ENCODE peak calls at places on chromosomes 4 and X, in four cellular contexts. R is K562, H is HepG2, Y is GM12878. A is an unnamed sample.

GRCh38 chrX:47501226-47502071 is 18.4 kb upstream of the ZNF41 start:
- DNase-seq in R (no peak), H (no peak), Y (no peak), A (no peak)

GRCh38 chr4:125303821-125304220 is 10.9 kb upstream of the FAT4 start:
- DNase-seq in R (no peak), H (no peak), Y (no peak), A (no peak)

GRCh38 chr4:20618010-20618409 is 82.2 kb upstream of the PACRGL start:
- DNase-seq in R (no peak), H (no peak), Y (no peak), A (no peak)

GRCh38 chr4:3388461-3389185 is 53.1 kb upstream of the HGFAC start:
- DNase-seq in R (no peak), H (no peak), Y (peak), A (no peak)

GRCh38 chr4:117800636-117801035 is 233.7 kb upstream of the NDST3 start:
- DNase-seq in R (no peak), H (no peak), Y (no peak), A (no peak)

GRCh38 chrX:69079278-69079677 is 86.0 kb downstream of the PJA1 start:
- DNase-seq in R (no peak), H (no peak), Y (no peak), A (no peak)

GRCh38 chr4:128924951-128925350 is 115.5 kb downstream of the JADE1 start:
- DNase-seq in R (no peak), H (no peak), Y (no peak), A (no peak)

GRCh38 chr4:188031751-188032150 is 36.2 kb downstream of the ZFP42 start:
- DNase-seq in R (no peak), H (no peak), Y (no peak), A (peak)

GRCh38 chrX:40176256-40176978 is 78.7 kb upstream of the BCOR start:
- DNase-seq in R (peak), H (peak), Y (no peak), A (peak)

GRCh38 chrX:13752646-13753045 is 18.1 kb downstream of the OFD1 start:
- DNase-seq in R (no peak), H (no peak), Y (no peak), A (no peak)

GRCh38 chrX:22278375-22278774 is 5.7 kb downstream of the CBLL2 start:
- DNase-seq in R (no peak), H (no peak), Y (no peak), A (no peak)

GRCh38 chrX:47854474-47854873 is 17.8 kb downstream of the ZNF81 start:
- DNase-seq in R (no peak), H (no peak), Y (no peak), A (peak)

GRCh38 chrX:110914281-110914680 is 118.7 kb upstream of the CHRDL1 start:
- DNase-seq in R (no peak), H (no peak), Y (no peak), A (no peak)

GRCh38 chr4:7964459-7964858 is 24.8 kb upstream of the AFAP1 start:
- DNase-seq in R (no peak), H (no peak), Y (no peak), A (no peak)

GRCh38 chr4:17636696-17637351 is 22.4 kb downstream of the MED28 start:
- DNase-seq in R (peak), H (peak), Y (no peak), A (peak)

GRCh38 chr4:71765349-71765748 is 18.5 kb downstream of the GC start:
- DNase-seq in R (no peak), H (no peak), Y (no peak), A (peak)

GRCh38 chr4:151407466-151408379 is 1.3 kb upstream of the FHIP1A start:
- DNase-seq in R (no peak), H (no peak), Y (peak), A (peak)

GRCh38 chr4:2084316-2084715 is 25.2 kb downstream of the NAT8L start:
- DNase-seq in R (no peak), H (no peak), Y (no peak), A (no peak)

DNA sequence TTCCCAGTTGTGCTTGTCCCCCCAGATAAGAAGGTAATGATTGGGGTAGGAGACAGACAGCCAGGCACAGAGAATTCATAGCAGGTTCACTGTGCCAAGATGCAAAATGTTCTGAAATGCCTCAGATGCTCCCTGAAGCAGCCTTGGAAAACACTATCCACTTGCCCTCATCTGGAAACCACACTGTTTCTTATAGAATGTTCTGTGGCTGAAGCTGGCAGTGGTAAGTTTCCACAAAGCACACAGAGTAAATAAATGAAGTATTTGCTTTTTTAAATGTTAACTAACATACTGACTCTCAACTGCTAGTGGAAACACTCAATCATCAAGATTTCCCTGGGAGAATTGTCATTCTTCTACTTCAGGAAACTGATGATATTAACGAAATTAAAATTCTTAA is 311.4 kb downstream of the PRDM5 start:
- DNase-seq in R (no peak), H (no peak), Y (no peak), A (no peak)
- TF ChIP-seq ETV6 in R (no peak), H (no peak), Y (no peak), A (no peak)

DNA sequence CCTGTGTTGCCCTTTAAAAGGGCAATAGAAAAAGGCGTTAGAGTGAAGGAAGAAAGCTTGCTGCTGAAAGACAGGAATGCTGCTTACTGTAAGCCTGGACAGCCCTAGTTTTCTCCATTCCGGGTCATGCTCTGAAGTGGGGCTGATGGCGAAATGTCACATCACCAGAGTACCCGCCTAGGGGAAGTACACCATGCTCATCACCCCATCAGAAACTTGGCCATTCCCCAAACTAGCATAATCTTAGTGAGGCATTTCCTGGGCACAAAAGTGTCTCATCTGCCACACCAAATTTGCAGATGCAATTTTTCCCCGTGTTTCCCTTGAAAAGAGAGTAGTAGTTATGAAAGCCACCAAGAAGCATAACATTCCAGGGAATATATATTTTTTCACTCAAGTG is 47.8 kb upstream of the CAMK2D start:
- DNase-seq in R (no peak), H (no peak), Y (no peak), A (no peak)
- TF ChIP-seq ETV6 in R (no peak), H (no peak), Y (no peak), A (no peak)

GRCh38 chrX:119429471-119429870 is 30.3 kb downstream of the SLC25A43 start:
- DNase-seq in R (no peak), H (no peak), Y (no peak), A (no peak)
- TF ChIP-seq ETV6 in R (no peak), H (no peak), Y (no peak), A (no peak)

GRCh38 chrX:118978451-118978850 is 4.0 kb downstream of the LONRF3 start:
- DNase-seq in R (no peak), H (no peak), Y (no peak), A (no peak)
- TF ChIP-seq ETV6 in R (no peak), H (no peak), Y (no peak), A (no peak)

GRCh38 chrX:96689951-96690350 is 5.3 kb downstream of the DIAPH2 start:
- DNase-seq in R (no peak), H (no peak), Y (no peak), A (no peak)
- TF ChIP-seq ETV6 in R (no peak), H (no peak), Y (no peak), A (no peak)

GRCh38 chr4:10164877-10165283 is 48.3 kb upstream of the WDR1 start:
- DNase-seq in R (peak), H (peak), Y (no peak), A (peak)
- TF ChIP-seq ETV6 in R (no peak), H (no peak), Y (no peak), A (no peak)

GRCh38 chr4:106864231-106864630 is 171.9 kb downstream of the DKK2 start:
- DNase-seq in R (no peak), H (no peak), Y (no peak), A (no peak)
- TF ChIP-seq ETV6 in R (no peak), H (no peak), Y (no peak), A (no peak)

GRCh38 chr4:27703771-27704170 is 843.1 kb downstream of the STIM2 start:
- DNase-seq in R (no peak), H (no peak), Y (no peak), A (no peak)
- TF ChIP-seq ETV6 in R (no peak), H (no peak), Y (no peak), A (no peak)

DNA sequence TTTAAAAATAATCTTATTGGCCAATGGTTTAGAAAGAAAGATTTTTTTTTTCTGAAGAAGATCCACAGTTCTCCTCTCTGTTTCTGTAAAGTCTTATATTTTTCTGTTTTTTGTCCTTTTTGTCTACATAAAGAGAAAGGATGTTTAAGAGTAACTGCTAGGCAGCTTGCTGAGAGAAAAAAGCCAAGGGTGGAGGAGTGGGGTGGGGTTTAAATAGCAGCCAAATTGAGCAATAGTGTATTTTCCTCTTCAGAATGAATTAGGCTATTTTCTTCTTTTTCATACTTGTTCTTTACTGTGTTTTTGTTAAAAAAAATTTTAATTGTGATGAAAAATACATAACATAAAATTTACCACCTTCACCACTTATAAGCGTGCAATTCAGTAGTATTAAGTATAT is 224.6 kb downstream of the SOWAHB start:
- DNase-seq in R (no peak), H (no peak), Y (no peak), A (no peak)
- TF ChIP-seq ETV6 in R (no peak), H (no peak), Y (no peak), A (no peak)

A was measured in WTC11.